ENCODE peak calls at places on chromosomes 12 and 14, in nine cellular contexts. E is fibroblast of lung, J is lower leg skin, H is OCI-LY7, R is heart left ventricle, B is fibroblast of villous mesenchyme, S is mesothelial cell of epicardium, V is progenitor cell of endocrine pancreas, U is heart right ventricle. I is an unnamed sample.

GRCh38 chr12:107843351-107844311 is 69.1 kb downstream of the ASCL4 start:
- DNase-seq in R (no peak), V (no peak), B (no peak), H (no peak), E (peak), S (no peak), U (no peak), J (no peak), I (no peak)

GRCh38 chr12:40099423-40099853 is 6.4 kb downstream of the SLC2A13 start:
- DNase-seq in B (no peak), J (no peak), V (no peak), U (no peak), E (no peak), R (no peak), S (no peak), H (no peak), I (no peak)

GRCh38 chr12:31737763-31738162 is 8.9 kb upstream of the AMN1 start:
- DNase-seq in S (no peak), J (no peak), E (no peak), R (no peak), B (no peak), H (no peak), V (no peak), U (no peak), I (no peak)

GRCh38 chr14:90278199-90279175 is 22.1 kb downstream of the PSMC1 start:
- DNase-seq in R (no peak), V (no peak), S (no peak), U (no peak), E (no peak), J (no peak), H (no peak), B (no peak), I (no peak)

GRCh38 chr12:85794551-85794950 is 41.7 kb downstream of the RASSF9 start:
- DNase-seq in H (no peak), B (no peak), J (no peak), E (peak), S (no peak), R (no peak), V (no peak), U (no peak), I (no peak)

GRCh38 chr12:49126852-49127763 is 4.1 kb downstream of the TUBA1B start:
- DNase-seq in J (no peak), R (no peak), V (no peak), H (no peak), E (no peak), B (no peak), S (no peak), U (no peak), I (no peak)

GRCh38 chr12:27626239-27626638 is 70.0 kb upstream of the REP15 start:
- DNase-seq in H (no peak), S (no peak), U (no peak), E (peak), R (no peak), B (no peak), V (no peak), J (no peak), I (no peak)

GRCh38 chr12:89250648-89251047 is 101.7 kb downstream of the DUSP6 start:
- DNase-seq in H (no peak), B (no peak), V (no peak), J (no peak), S (no peak), R (no peak), U (no peak), E (no peak), I (no peak)

GRCh38 chr14:75044322-75044721 is 6.9 kb downstream of the MLH3 start:
- DNase-seq in J (no peak), S (no peak), U (no peak), R (no peak), E (peak), H (no peak), V (no peak), B (peak), I (no peak)

GRCh38 chr14:86961106-86961716 is 1031.8 kb downstream of the GALC start:
- DNase-seq in B (no peak), S (no peak), R (no peak), E (no peak), U (no peak), H (no peak), V (no peak), J (no peak), I (no peak)
- TF ChIP-seq CTCF in B (peak), S (peak), R (peak), E (peak), U (no peak), H (no peak), V (peak), J (no peak), I (no peak)

GRCh38 chr14:37198907-37199306 is 1.2 kb downstream of the MIPOL1 start:
- DNase-seq in E (no peak), V (no peak), B (no peak), H (no peak), U (no peak), R (no peak), S (no peak), J (no peak), I (no peak)

GRCh38 chr14:37196604-37197420 is 925 bp upstream of the MIPOL1 start:
- DNase-seq in U (no peak), B (no peak), V (no peak), R (no peak), E (no peak), J (no peak), S (no peak), H (no peak), I (no peak)

GRCh38 chr14:37197421-37198272 is at the start of gene MIPOL1:
- DNase-seq in R (peak), H (no peak), V (peak), S (peak), B (peak), J (peak), E (peak), U (peak), I (no peak)

GRCh38 chr14:37195327-37195726 is 2.4 kb upstream of the MIPOL1 start:
- DNase-seq in E (peak), U (no peak), B (peak), R (no peak), V (no peak), S (no peak), H (no peak), J (no peak), I (no peak)

GRCh38 chr14:37198273-37198598 is 499 bp downstream of the MIPOL1 start:
- DNase-seq in H (no peak), B (no peak), S (no peak), R (no peak), J (no peak), V (no peak), E (no peak), U (no peak), I (no peak)
- TF ChIP-seq CTCF in H (no peak), B (peak), S (no peak), R (no peak), J (no peak), V (no peak), E (no peak), U (no peak), I (no peak)

DNA sequence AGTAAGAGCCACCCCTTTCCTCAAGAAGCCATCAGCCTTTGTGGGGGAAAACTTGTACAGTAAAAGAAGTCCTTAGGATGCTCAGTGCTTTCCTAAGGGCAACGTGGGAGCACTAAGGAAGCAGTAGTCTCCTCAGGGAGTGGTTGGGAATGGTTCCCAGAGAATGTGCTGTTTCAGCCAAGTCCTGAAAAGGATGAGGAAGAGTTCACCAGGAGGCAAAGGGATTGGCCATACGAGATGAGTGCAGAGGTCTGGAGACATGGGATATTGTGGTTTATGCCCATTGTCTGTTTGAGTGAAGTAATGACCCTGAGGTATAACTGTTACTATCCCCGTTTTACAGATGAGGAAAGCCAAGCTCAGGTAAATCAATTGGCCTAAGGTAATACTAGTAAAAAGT is 86.0 kb upstream of the ATF1 start:
- DNase-seq in H (no peak), J (no peak), E (peak), V (no peak), U (no peak), S (no peak), R (no peak), B (peak), I (no peak)
- TF ChIP-seq CTCF in H (no peak), J (no peak), E (no peak), V (no peak), U (no peak), S (no peak), R (no peak), B (no peak), I (no peak)

DNA sequence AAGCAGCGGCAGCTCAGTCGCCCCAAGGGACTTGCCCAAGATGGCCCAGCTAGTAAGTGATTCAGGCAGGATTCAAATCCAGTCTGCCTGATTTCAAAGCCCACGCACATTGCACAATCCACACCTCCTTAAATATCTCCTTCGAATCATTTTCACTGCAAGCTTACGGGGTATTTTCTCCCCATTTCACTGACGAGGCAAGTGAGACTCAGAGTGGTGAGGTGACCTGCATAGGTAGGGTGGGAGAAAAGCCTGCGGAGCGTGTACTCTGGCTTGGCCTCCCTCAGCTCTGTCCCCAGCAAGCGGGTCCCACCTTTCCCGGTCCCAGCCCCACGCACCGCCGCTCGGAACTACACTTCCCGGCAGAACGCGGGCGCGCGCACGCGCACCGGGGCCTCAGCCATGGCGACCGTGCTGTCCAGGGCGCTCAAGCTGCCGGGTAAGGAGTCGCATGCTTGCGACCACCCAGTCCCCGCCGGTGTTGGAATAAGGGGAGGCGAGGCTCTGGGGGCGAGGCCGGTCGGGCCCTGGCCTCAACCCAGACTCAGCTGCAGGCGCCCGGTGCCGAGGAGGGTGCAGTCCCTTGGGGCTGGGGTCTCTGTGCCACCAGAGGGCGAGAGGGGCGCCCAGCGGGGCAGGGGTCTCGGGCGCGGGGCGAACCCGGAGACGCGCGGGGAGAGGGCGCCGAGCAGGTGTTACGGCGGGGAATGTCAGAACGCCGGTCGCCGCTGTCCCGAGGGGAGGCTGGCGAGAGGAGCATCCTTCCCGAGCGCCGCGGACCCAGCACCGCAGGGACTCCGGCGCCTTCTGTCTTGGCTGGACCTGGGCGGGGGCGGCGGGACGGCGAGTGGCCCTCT is at the start of gene FAM234B:
- DNase-seq in V (peak), R (peak), J (peak), S (peak), E (peak), U (peak), B (peak), H (peak), I (peak)
- TF ChIP-seq CTCF in V (peak), R (peak), J (no peak), S (no peak), E (no peak), U (peak), B (peak), H (peak), I (no peak)

GRCh38 chr12:2681426-2682205 is 113.2 kb upstream of the FKBP4 start:
- DNase-seq in R (no peak), V (no peak), B (no peak), U (no peak), S (no peak), H (no peak), E (no peak), J (peak), I (no peak)

GRCh38 chr12:2680676-2681039 is 114.1 kb upstream of the FKBP4 start:
- DNase-seq in R (no peak), E (no peak), V (no peak), J (no peak), H (no peak), B (no peak), S (no peak), U (no peak), I (no peak)

GRCh38 chr12:2682301-2683282 is 112.2 kb upstream of the FKBP4 start:
- DNase-seq in U (no peak), S (peak), E (peak), V (no peak), J (peak), R (no peak), B (peak), H (peak), I (no peak)

GRCh38 chr12:2686280-2686646 is 108.5 kb upstream of the FKBP4 start:
- DNase-seq in S (no peak), J (peak), B (no peak), E (no peak), R (no peak), H (no peak), U (no peak), V (no peak), I (no peak)

GRCh38 chr12:2683283-2684025 is 111.3 kb upstream of the FKBP4 start:
- DNase-seq in V (no peak), R (no peak), S (peak), H (no peak), E (no peak), U (no peak), J (peak), B (no peak), I (no peak)
- TF ChIP-seq CTCF in V (no peak), R (no peak), S (no peak), H (peak), E (no peak), U (no peak), J (no peak), B (no peak), I (no peak)

GRCh38 chr14:100644383-100644782 is 57.2 kb upstream of the BEGAIN start:
- DNase-seq in S (no peak), V (no peak), E (no peak), R (no peak), B (no peak), H (no peak), J (no peak), U (no peak), I (no peak)

GRCh38 chr14:100645200-100645985 is 58.2 kb upstream of the BEGAIN start:
- DNase-seq in E (peak), J (peak), R (peak), B (peak), S (peak), U (peak), V (peak), H (peak), I (no peak)

GRCh38 chr14:100644784-100645183 is 57.6 kb upstream of the BEGAIN start:
- DNase-seq in B (no peak), S (no peak), H (no peak), E (no peak), J (no peak), V (no peak), R (no peak), U (no peak), I (no peak)

GRCh38 chr14:100648474-100649172 is 61.4 kb upstream of the BEGAIN start:
- DNase-seq in J (no peak), V (no peak), B (no peak), E (no peak), R (no peak), S (no peak), U (no peak), H (no peak), I (no peak)

DNA sequence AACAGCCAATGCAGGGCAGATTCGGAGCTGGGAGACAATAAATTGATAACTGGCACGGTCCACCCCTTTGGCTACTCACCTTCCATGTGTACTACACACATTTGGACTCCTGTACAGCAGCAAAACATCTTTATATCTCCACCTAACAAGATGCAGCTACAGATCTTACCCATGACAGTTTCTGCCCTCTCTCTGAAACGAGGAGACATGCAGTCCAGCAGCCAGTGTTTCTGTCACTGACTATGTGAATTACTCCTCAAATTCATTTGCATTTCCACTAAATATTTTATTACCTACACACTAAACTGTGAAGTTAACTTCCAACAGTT is 58.7 kb upstream of the BEGAIN start:
- DNase-seq in H (no peak), U (no peak), S (no peak), J (no peak), E (no peak), R (no peak), V (no peak), B (no peak), I (no peak)
- TF ChIP-seq CTCF in H (no peak), U (no peak), S (no peak), J (no peak), E (no peak), R (no peak), V (no peak), B (no peak), I (no peak)

GRCh38 chr12:18589316-18589715 is 148.5 kb downstream of the PLCZ1 start:
- DNase-seq in R (no peak), V (no peak), S (no peak), B (peak), U (no peak), E (no peak), J (no peak), H (no peak), I (no peak)
- TF ChIP-seq CTCF in R (peak), V (no peak), S (no peak), B (peak), U (no peak), E (peak), J (no peak), H (no peak), I (no peak)

GRCh38 chr14:103294091-103294490 is 39.9 kb upstream of the EIF5 start:
- DNase-seq in V (no peak), J (no peak), B (no peak), E (no peak), R (no peak), U (no peak), S (no peak), H (no peak), I (no peak)

GRCh38 chr14:103293465-103293864 is 40.6 kb upstream of the EIF5 start:
- DNase-seq in J (no peak), S (no peak), R (no peak), H (no peak), E (no peak), B (no peak), V (no peak), U (no peak), I (no peak)

GRCh38 chr14:103298620-103299019 is 35.4 kb upstream of the EIF5 start:
- DNase-seq in J (no peak), H (no peak), U (no peak), R (no peak), B (no peak), E (no peak), S (no peak), V (no peak), I (no peak)

GRCh38 chr14:103296007-103296406 is 38.0 kb upstream of the EIF5 start:
- DNase-seq in U (no peak), R (no peak), V (no peak), E (peak), J (no peak), B (peak), H (no peak), S (no peak), I (no peak)

GRCh38 chr14:103296987-103297386 is 37.0 kb upstream of the EIF5 start:
- DNase-seq in R (no peak), S (no peak), U (no peak), H (no peak), E (no peak), B (no peak), V (no peak), J (no peak), I (no peak)
- TF ChIP-seq CTCF in R (no peak), S (no peak), U (no peak), H (no peak), E (peak), B (peak), V (peak), J (no peak), I (no peak)